ENCODE peak calls at places on chromosomes 2 and 18, in four cellular contexts. H, V, L and O are unnamed samples.

GRCh38 chr2:37653805-37654378 is 17.6 kb downstream of the CDC42EP3 start:
- DNase-seq in L (peak; percentile 77), H (peak; percentile 49), V (no peak), O (peak; percentile 89)

GRCh38 chr18:8778824-8779223 is 73.5 kb downstream of the MTCL1 start:
- DNase-seq in V (no peak), L (no peak), H (no peak), O (no peak)

GRCh38 chr2:200765139-200765951 is 46.4 kb upstream of the BZW1 start:
- DNase-seq in H (no peak), V (peak; percentile 99), L (no peak), O (peak; percentile 96)

GRCh38 chr2:8247905-8248622 is 433.8 kb upstream of the ID2 start:
- DNase-seq in L (peak; percentile 84), H (no peak), V (peak; percentile 2), O (no peak)

GRCh38 chr2:37829202-37829601 is 95.9 kb upstream of the RMDN2 start:
- DNase-seq in V (peak; percentile 75), L (peak; percentile 72), H (no peak), O (peak; percentile 52)

GRCh38 chr2:188665196-188665595 is 309.0 kb upstream of the COL3A1 start:
- DNase-seq in V (no peak), L (no peak), H (no peak), O (no peak)

GRCh38 chr2:18585526-18585925 is 3.8 kb downstream of the NT5C1B start:
- DNase-seq in L (no peak), H (no peak), V (no peak), O (peak; percentile 11)

GRCh38 chr2:20110383-20110782 is 59.0 kb upstream of the LAPTM4A start:
- DNase-seq in L (no peak), H (no peak), V (no peak), O (no peak)

GRCh38 chr2:188032306-188032705 is 259.4 kb upstream of the GULP1 start:
- DNase-seq in L (no peak), H (no peak), V (no peak), O (no peak)

GRCh38 chr2:65146067-65146466 is 16.2 kb upstream of the RAB1A start:
- DNase-seq in L (no peak), H (no peak), V (no peak), O (no peak)

GRCh38 chr18:5738561-5738960 is 156.8 kb downstream of the TMEM200C start:
- DNase-seq in V (no peak), H (no peak), L (no peak), O (no peak)

GRCh38 chr2:101725515-101726192 is 28.1 kb downstream of the MAP4K4 start:
- DNase-seq in L (no peak), V (no peak), H (no peak), O (peak; percentile 56)

GRCh38 chr18:12287684-12288405 is 20.2 kb upstream of the TUBB6 start:
- DNase-seq in H (peak; percentile 81), V (peak; percentile 86), L (peak; percentile 95), O (peak; percentile 78)

GRCh38 chr2:225158360-225158759 is 116.1 kb upstream of the DOCK10 start:
- DNase-seq in H (no peak), V (no peak), L (no peak), O (no peak)

GRCh38 chr2:155895016-155895415 is 437.5 kb downstream of the NR4A2 start:
- DNase-seq in L (no peak), H (no peak), V (no peak), O (peak; percentile 5)

DNA sequence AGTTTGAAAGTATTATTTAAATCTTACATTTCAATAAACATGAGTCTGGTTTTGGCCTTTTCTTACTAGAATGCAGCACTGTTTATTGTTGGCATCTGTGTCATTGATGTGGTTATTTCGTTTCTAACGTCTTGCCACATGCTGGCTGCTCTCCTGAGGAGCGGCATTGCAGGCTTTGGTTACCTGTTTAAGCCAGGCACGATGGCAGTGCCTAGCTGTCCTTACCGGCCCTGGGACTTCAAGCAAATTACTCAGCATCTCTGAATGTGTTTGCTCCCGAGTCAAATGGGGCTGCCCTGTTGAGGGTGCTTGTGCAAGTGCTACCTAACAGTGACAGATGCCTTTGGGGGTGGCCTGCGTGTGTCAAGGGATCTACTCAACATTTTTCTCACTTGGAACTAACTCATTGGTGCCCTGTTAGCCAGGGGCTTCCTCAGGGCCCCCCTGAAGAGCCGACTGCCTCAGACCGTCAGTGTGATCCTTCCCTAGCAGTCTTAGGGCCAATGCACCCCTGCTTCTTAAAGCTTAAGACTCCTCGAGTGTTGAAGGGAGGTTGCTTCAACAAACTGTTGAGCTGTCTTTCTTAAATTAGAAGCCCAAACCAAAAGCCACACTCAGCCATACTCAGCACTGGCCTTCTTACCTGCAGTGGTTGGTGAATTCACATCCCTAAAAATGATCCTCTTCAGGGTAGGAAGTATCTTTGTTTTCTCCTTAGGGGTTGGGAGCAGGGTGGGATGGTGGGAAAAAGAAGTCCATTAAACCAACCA is 151.5 kb downstream of the NCK2 start:
- DNase-seq in V (no peak), L (no peak), H (no peak), O (no peak)
- TF ChIP-seq CTCF in V (no peak), L (no peak), H (no peak), O (no peak)

DNA sequence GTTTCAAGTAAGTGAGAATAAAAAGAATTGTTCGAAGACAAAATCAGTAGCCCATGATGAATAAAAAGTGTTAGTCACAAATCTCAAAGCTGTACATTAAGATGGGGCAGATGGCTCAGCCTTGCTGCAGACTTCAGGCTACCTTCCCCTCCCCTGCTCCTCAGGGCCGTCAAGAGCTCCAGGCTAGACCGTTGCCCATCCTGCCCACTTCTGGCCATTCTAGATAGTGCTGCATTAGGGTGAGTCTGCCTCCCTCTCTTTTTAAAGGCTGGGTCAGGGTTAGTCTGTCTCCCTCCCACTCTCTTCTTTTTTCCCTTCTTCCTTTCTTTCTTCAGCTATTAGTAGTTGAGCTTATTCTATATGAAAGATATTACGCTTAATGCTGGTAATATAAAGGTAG is 86.0 kb downstream of the MAPRE2 start:
- DNase-seq in L (no peak), V (peak; percentile 16), H (no peak), O (peak; percentile 8)
- TF ChIP-seq CTCF in L (no peak), V (no peak), H (no peak), O (no peak)

DNA sequence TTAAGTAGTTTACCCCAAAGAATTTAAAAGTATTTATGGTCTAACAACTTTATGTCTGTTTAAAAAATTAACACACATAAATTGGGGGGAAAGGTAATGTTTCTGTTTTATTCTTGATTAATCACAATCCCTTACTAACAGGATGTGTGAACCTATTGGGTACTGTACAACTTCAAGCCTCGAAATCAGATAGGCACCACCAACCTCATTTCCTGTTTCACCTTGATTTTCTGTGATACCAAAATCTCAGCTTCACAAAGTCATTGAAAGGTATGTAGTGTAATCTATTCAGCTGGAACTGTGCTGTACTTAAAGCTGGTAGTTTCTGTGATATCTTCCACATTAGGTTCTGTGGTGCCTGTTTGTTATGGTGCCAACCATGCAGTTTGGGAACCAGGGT is 4.0 kb downstream of the RNMT start:
- DNase-seq in H (no peak), V (no peak), L (no peak), O (no peak)
- TF ChIP-seq CTCF in H (no peak), V (no peak), L (no peak), O (no peak)

GRCh38 chr2:106839849-106840595 is 45.9 kb downstream of the ST6GAL2 start:
- DNase-seq in L (no peak), H (no peak), V (no peak), O (no peak)

GRCh38 chr2:106841886-106842645 is 43.9 kb downstream of the ST6GAL2 start:
- DNase-seq in H (no peak), L (no peak), V (no peak), O (no peak)

GRCh38 chr2:106845716-106846115 is 40.3 kb downstream of the ST6GAL2 start:
- DNase-seq in H (no peak), L (no peak), V (no peak), O (no peak)

GRCh38 chr2:106843910-106844250 is 42.1 kb downstream of the ST6GAL2 start:
- DNase-seq in H (no peak), L (no peak), V (no peak), O (no peak)

DNA sequence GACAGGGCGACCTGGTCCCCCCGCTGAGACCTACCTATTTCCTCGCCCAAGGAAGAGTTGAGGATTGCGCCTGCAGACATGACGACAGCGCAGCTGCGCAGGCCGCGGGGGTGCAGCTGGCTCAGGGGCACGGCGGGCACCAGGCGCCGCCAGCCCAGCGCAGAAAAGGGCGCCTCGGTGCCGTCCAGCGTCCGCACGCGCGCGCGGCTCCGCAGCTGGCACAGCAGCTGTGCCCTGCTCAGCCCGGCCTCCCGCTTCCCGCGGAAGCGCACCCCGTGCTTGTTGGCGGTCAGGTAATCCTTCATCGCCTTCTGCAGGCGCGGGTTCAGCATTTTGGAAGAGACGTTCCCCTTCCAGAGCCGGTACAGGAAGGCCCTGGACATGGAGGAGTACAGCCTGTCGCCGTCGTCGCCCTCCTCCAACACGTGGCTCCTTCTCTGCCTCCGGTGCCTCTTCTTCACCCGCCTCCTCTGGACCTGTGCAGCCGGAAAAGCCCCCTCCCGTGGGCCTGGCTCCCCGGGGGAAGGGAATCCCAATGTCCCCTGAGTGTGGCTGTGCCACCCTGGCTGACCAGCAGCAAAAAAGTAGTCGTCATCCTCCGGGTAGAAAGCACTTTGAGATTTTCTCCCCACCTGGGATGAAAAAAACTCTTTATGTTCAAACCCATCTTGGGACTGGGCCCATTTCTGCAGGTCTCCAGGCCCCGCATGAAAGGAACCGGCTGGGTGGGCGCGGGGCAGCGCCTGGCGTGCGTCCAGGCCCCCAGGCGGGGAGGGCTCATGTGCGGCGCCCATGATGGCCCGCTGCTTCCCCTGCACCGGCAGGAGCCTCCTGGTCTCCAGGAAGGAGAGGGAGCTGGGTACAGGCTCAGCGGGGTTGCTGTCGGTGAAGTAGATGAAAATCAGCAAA is 42.7 kb downstream of the ST6GAL2 start:
- DNase-seq in V (no peak), L (no peak), H (no peak), O (no peak)
- TF ChIP-seq CTCF in V (no peak), L (no peak), H (no peak), O (no peak)

GRCh38 chr2:238848566-238848940 is 668 bp downstream of the TWIST2 start:
- DNase-seq in V (no peak), H (no peak), L (no peak), O (no peak)

GRCh38 chr2:238847432-238847801 is 468 bp upstream of the TWIST2 start:
- DNase-seq in L (no peak), H (no peak), V (no peak), O (no peak)

GRCh38 chr2:238848941-238849853 is 1.3 kb downstream of the TWIST2 start:
- DNase-seq in L (no peak), V (peak; percentile 45), H (no peak), O (peak; percentile 34)

GRCh38 chr2:238846503-238847431 is 1.1 kb upstream of the TWIST2 start:
- DNase-seq in V (peak; percentile 48), H (no peak), L (no peak), O (no peak)

DNA sequence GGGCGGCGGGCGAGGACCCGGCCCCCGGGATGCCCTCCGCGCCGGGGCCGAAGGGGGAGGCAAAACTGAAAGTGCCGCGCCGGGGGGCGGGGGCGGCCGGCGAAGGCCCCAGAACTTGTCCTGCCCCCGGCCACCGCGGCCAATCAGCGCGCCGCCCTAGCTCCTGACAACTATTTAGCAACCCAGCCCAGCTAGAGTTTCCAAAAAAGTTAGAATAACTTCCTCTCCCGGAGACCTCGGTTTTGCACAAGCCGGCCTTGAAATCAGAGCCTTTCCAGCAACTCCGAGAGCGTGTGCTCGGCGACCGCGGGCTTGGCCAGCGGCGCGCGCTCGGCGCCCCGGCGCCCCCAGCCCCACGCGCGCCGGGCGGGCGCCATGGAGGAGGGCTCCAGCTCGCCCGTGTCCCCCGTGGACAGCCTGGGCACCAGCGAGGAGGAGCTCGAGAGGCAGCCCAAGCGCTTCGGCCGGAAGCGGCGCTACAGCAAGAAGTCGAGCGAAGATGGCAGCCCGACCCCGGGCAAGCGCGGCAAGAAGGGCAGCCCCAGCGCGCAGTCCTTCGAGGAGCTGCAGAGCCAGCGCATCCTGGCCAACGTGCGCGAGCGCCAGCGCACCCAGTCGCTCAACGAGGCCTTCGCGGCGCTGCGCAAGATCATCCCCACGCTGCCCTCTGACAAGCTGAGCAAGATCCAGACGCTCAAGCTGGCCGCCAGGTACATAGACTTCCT is at the start of gene TWIST2:
- DNase-seq in V (peak; percentile 95), L (peak; percentile 92), H (peak; percentile 58), O (peak; percentile 90)
- TF ChIP-seq CTCF in V (no peak), L (no peak), H (no peak), O (no peak)

GRCh38 chr2:99692785-99693184 is 203.0 kb upstream of the REV1 start:
- DNase-seq in L (no peak), H (no peak), V (no peak), O (no peak)
- TF ChIP-seq CTCF in L (no peak), H (no peak), V (no peak), O (no peak)